ENCODE peak calls at places on chromosomes 6 and 20, in eight cellular contexts. C, G, J, V, I, E, W and F are unnamed samples.

GRCh38 chr20:47334022-47334551 is 22.4 kb downstream of the ZMYND8 start:
- DNase-seq in C (no peak), G (peak; percentile 96), J (no peak), V (no peak), I (no peak), E (no peak), W (no peak), F (no peak)

GRCh38 chr6:125082931-125083683 is 70.5 kb upstream of the TPD52L1 start:
- DNase-seq in C (no peak), G (no peak), J (no peak), V (no peak), I (no peak), E (no peak), W (no peak), F (no peak)

GRCh38 chr6:167898673-167899311 is 72.1 kb downstream of the AFDN start:
- DNase-seq in C (peak; percentile 37), G (peak; percentile 68), J (no peak), V (no peak), I (no peak), E (no peak), W (no peak), F (no peak)

GRCh38 chr6:151263967-151264366 is 24.2 kb downstream of the AKAP12 start:
- DNase-seq in C (no peak), G (no peak), J (no peak), V (peak; percentile 58), I (peak; percentile 80), E (no peak), W (no peak), F (no peak)

GRCh38 chr20:40551125-40551530 is 137.9 kb downstream of the MAFB start:
- DNase-seq in C (no peak), G (no peak), J (no peak), V (no peak), I (no peak), E (no peak), W (no peak), F (no peak)

GRCh38 chr20:48314925-48315592 is 512.7 kb downstream of the PREX1 start:
- DNase-seq in C (no peak), G (no peak), J (no peak), V (no peak), I (no peak), E (no peak), W (no peak), F (no peak)

GRCh38 chr6:136669299-136669699 is 119.1 kb upstream of the MAP7 start:
- DNase-seq in C (no peak), G (peak; percentile 89), J (no peak), V (no peak), I (no peak), E (no peak), W (no peak), F (no peak)

GRCh38 chr6:30685977-30686907 is at the start of gene PPP1R18:
- DNase-seq in C (peak; percentile 67), G (peak; percentile 49), J (peak; percentile 73), V (peak; percentile 87), I (peak; percentile 94), E (peak; percentile 73), W (peak; percentile 97), F (peak; percentile 97)

GRCh38 chr20:19969106-19969505 is 48.1 kb upstream of the NAA20 start:
- DNase-seq in C (no peak), G (no peak), J (no peak), V (no peak), I (no peak), E (no peak), W (no peak), F (no peak)

GRCh38 chr6:97361286-97361685 is 78.3 kb upstream of the MMS22L start:
- DNase-seq in C (no peak), G (no peak), J (no peak), V (no peak), I (no peak), E (no peak), W (no peak), F (no peak)

GRCh38 chr20:16539280-16539679 is 34.0 kb downstream of the KIF16B start:
- DNase-seq in C (no peak), G (peak; percentile 9), J (no peak), V (no peak), I (no peak), E (no peak), W (no peak), F (no peak)

GRCh38 chr20:24751551-24751950 is 197.5 kb upstream of the CST7 start:
- DNase-seq in C (no peak), G (no peak), J (no peak), V (no peak), I (no peak), E (no peak), W (peak; percentile 53), F (no peak)

GRCh38 chr20:9955646-9956045 is 79.1 kb upstream of the ANKEF1 start:
- DNase-seq in C (no peak), G (no peak), J (no peak), V (no peak), I (no peak), E (no peak), W (no peak), F (no peak)

GRCh38 chr20:38108438-38109024 is 56.5 kb downstream of the TGM2 start:
- DNase-seq in C (no peak), G (peak; percentile 48), J (no peak), V (peak; percentile 86), I (peak; percentile 93), E (peak; percentile 48), W (peak; percentile 85), F (no peak)

GRCh38 chr20:11467436-11467835 is 450.3 kb upstream of the BTBD3 start:
- DNase-seq in C (no peak), G (no peak), J (no peak), V (no peak), I (no peak), E (no peak), W (no peak), F (no peak)

GRCh38 chr6:71190809-71191208 is 97.8 kb upstream of the OGFRL1 start:
- DNase-seq in C (peak; percentile 40), G (peak; percentile 52), J (no peak), V (no peak), I (no peak), E (no peak), W (no peak), F (no peak)

GRCh38 chr6:45589367-45589766 is 211.6 kb upstream of the SUPT3H start:
- DNase-seq in C (no peak), G (no peak), J (no peak), V (no peak), I (no peak), E (no peak), W (no peak), F (no peak)

GRCh38 chr20:39885975-39886649 is 802.9 kb downstream of the MAFB start:
- DNase-seq in C (peak; percentile 73), G (peak; percentile 88), J (peak; percentile 38), V (peak; percentile 43), I (peak; percentile 82), E (no peak), W (peak; percentile 93), F (no peak)

GRCh38 chr6:125753218-125753936 is 3.9 kb downstream of the HEY2 start:
- DNase-seq in C (peak; percentile 45), G (peak; percentile 16), J (no peak), V (no peak), I (no peak), E (no peak), W (no peak), F (no peak)

GRCh38 chr20:46523696-46524328 is 10.5 kb upstream of the ZNF334 start:
- DNase-seq in C (peak; percentile 52), G (peak; percentile 17), J (no peak), V (no peak), I (no peak), E (no peak), W (no peak), F (no peak)

GRCh38 chr6:134531611-134532010 is 213.7 kb upstream of the SGK1 start:
- DNase-seq in C (no peak), G (no peak), J (no peak), V (no peak), I (no peak), E (no peak), W (no peak), F (no peak)

GRCh38 chr6:91487729-91488392 is 901.0 kb upstream of the MAP3K7 start:
- DNase-seq in C (peak; percentile 13), G (no peak), J (no peak), V (no peak), I (no peak), E (no peak), W (no peak), F (no peak)

GRCh38 chr6:91482498-91482897 is 895.6 kb upstream of the MAP3K7 start:
- DNase-seq in C (peak; percentile 14), G (no peak), J (no peak), V (no peak), I (no peak), E (no peak), W (no peak), F (no peak)

GRCh38 chr6:91483415-91483814 is 896.5 kb upstream of the MAP3K7 start:
- DNase-seq in C (no peak), G (no peak), J (no peak), V (no peak), I (no peak), E (no peak), W (no peak), F (no peak)

GRCh38 chr6:91485047-91485446 is 898.2 kb upstream of the MAP3K7 start:
- DNase-seq in C (no peak), G (no peak), J (no peak), V (no peak), I (no peak), E (no peak), W (no peak), F (no peak)

DNA sequence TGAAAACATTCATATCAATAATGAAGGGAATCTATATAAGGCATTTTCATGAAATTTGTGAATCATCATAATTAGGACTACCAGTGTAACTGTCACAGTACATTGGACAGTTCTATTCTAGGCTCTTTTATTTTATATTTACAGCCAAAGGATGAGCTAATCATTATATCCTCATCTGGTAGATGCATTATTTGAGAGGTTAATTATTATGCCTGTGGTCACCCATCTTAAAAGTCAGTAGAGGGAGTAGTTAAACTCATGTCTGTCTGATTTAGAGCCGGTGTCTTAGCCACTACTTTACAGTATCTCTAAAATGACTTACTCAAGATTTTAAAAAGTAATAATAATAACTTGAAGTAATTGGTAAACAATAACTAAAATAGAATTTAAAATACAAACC is 899.3 kb upstream of the MAP3K7 start:
- DNase-seq in C (no peak), G (no peak), J (no peak), V (no peak), I (no peak), E (no peak), W (no peak), F (no peak)
- TF ChIP-seq CTCF in C (no peak), G (no peak), J (no peak), V (no peak), I (no peak), E (no peak), W (no peak), F (no peak)

GRCh38 chr6:35687658-35688604 is 784 bp downstream of the FKBP5 start:
- DNase-seq in C (peak; percentile 81), G (peak; percentile 57), J (peak; percentile 69), V (peak; percentile 44), I (peak; percentile 84), E (peak; percentile 37), W (no peak), F (peak; percentile 93)
- TF ChIP-seq POLR2A in C (no peak), G (no peak), J (peak; percentile 23), V (no peak), I (peak; percentile 26), E (no peak), W (no peak), F (peak; percentile 27)

GRCh38 chr20:58651823-58652605 is 931 bp downstream of the STX16 start:
- DNase-seq in C (peak; percentile 91), G (peak; percentile 73), J (peak; percentile 66), V (no peak), I (peak; percentile 71), E (peak; percentile 17), W (no peak), F (peak; percentile 89)
- TF ChIP-seq CTCF in C (no peak), G (no peak), J (no peak), V (no peak), I (peak; percentile 11), E (no peak), W (no peak), F (peak; percentile 11)

GRCh38 chr20:36836591-36837329 is 39.2 kb upstream of the TLDC2 start:
- DNase-seq in C (peak; percentile 93), G (peak; percentile 57), J (peak; percentile 62), V (no peak), I (peak; percentile 67), E (no peak), W (no peak), F (peak; percentile 90)
- TF ChIP-seq POLR2A in C (no peak), G (no peak), J (no peak), V (no peak), I (no peak), E (no peak), W (no peak), F (no peak)